ENCODE peak calls at places on chromosome 18, in nine cellular contexts. T is GM23248, B is endothelial cell of umbilical vein, M is GM23338, F is PC-3, Y is fibroblast of lung, I is thoracic aorta, H is left lung, W is right cardiac atrium. R is an unnamed sample. For H3K4me1, the result is how much of the 10 kb centered on the place peaks cover.

GRCh38 chr18:55142413-55142812 is 183.2 kb upstream of the CCDC68 start:
- DNase-seq in T (peak), B (no peak), M (no peak), F (no peak), Y (peak), I (no peak), H (no peak), W (no peak), R (no peak)

GRCh38 chr18:49008716-49009115 is 58.0 kb upstream of the SMAD7 start:
- DNase-seq in T (no peak), B (no peak), M (no peak), F (no peak), Y (no peak), I (no peak), H (peak), W (peak), R (no peak)

GRCh38 chr18:5057348-5058012 is 139.6 kb downstream of the AKAIN1 start:
- DNase-seq in T (peak), B (peak), M (peak), F (peak), Y (peak), I (no peak), H (no peak), W (peak), R (peak)

GRCh38 chr18:26863122-26863879 is 2.2 kb downstream of the AQP4 start:
- DNase-seq in T (peak), B (no peak), M (peak), F (peak), Y (no peak), I (no peak), H (peak), W (peak), R (no peak)

GRCh38 chr18:3524706-3525105 is 74.7 kb downstream of the TGIF1 start:
- DNase-seq in T (no peak), B (no peak), M (no peak), F (no peak), Y (no peak), I (no peak), H (no peak), W (no peak), R (no peak)

GRCh38 chr18:49178736-49179135 is 228.0 kb upstream of the SMAD7 start:
- DNase-seq in T (peak), B (peak), M (peak), F (peak), Y (no peak), I (no peak), H (no peak), W (no peak), R (no peak)

GRCh38 chr18:44973282-44973681 is 292.6 kb downstream of the SETBP1 start:
- DNase-seq in T (no peak), B (peak), M (peak), F (no peak), Y (no peak), I (no peak), H (no peak), W (no peak), R (no peak)

GRCh38 chr18:44729631-44730101 is 49.0 kb downstream of the SETBP1 start:
- DNase-seq in T (peak), B (no peak), M (no peak), F (no peak), Y (peak), I (no peak), H (no peak), W (no peak), R (peak)

GRCh38 chr18:26429535-26429934 is 118.8 kb downstream of the KCTD1 start:
- DNase-seq in T (peak), B (no peak), M (peak), F (peak), Y (peak), I (no peak), H (no peak), W (no peak), R (no peak)

GRCh38 chr18:2878656-2879330 is 32.0 kb downstream of the EMILIN2 start:
- DNase-seq in T (no peak), B (no peak), M (no peak), F (no peak), Y (no peak), I (no peak), H (no peak), W (no peak), R (no peak)

GRCh38 chr18:52588916-52589315 is 248.9 kb downstream of the DCC start:
- DNase-seq in T (no peak), B (no peak), M (no peak), F (no peak), Y (peak), I (no peak), H (no peak), W (no peak), R (no peak)

GRCh38 chr18:13813271-13813849 is 10.6 kb upstream of the MC5R start:
- DNase-seq in T (peak), B (peak), M (peak), F (peak), Y (peak), I (no peak), H (no peak), W (peak), R (peak)

GRCh38 chr18:31616586-31616985 is 24.9 kb downstream of the TTR start:
- DNase-seq in T (no peak), B (no peak), M (no peak), F (no peak), Y (no peak), I (no peak), H (no peak), W (no peak), R (no peak)

GRCh38 chr18:50817898-50818250 is 1.9 kb downstream of the MRO start:
- DNase-seq in T (peak), B (no peak), M (no peak), F (no peak), Y (peak), I (no peak), H (no peak), W (no peak), R (no peak)

GRCh38 chr18:8635087-8635486 is 25.9 kb downstream of the RAB12 start:
- DNase-seq in T (peak), B (peak), M (no peak), F (no peak), Y (peak), I (no peak), H (no peak), W (no peak), R (no peak)

GRCh38 chr18:78974115-78974740 is 5.4 kb upstream of the SALL3 start:
- DNase-seq in T (no peak), B (no peak), M (peak), F (no peak), Y (no peak), I (no peak), H (peak), W (no peak), R (no peak)

GRCh38 chr18:47719096-47719780 is 211.2 kb downstream of the SMAD2 start:
- DNase-seq in T (no peak), B (no peak), M (peak), F (no peak), Y (no peak), I (no peak), H (no peak), W (no peak), R (no peak)

GRCh38 chr18:6836331-6836730 is 106.8 kb downstream of the ARHGAP28 start:
- DNase-seq in T (no peak), B (no peak), M (no peak), F (peak), Y (no peak), I (no peak), H (no peak), W (no peak), R (no peak)

GRCh38 chr18:6842081-6842480 is 112.6 kb downstream of the ARHGAP28 start:
- DNase-seq in T (no peak), B (no peak), M (no peak), F (no peak), Y (no peak), I (no peak), H (no peak), W (no peak), R (no peak)

GRCh38 chr18:6843308-6843707 is 113.8 kb downstream of the ARHGAP28 start:
- DNase-seq in T (no peak), B (no peak), M (no peak), F (no peak), Y (no peak), I (no peak), H (no peak), W (no peak), R (no peak)

GRCh38 chr18:6835345-6835744 is 105.8 kb downstream of the ARHGAP28 start:
- DNase-seq in T (no peak), B (no peak), M (no peak), F (peak), Y (no peak), I (no peak), H (no peak), W (no peak), R (no peak)

DNA sequence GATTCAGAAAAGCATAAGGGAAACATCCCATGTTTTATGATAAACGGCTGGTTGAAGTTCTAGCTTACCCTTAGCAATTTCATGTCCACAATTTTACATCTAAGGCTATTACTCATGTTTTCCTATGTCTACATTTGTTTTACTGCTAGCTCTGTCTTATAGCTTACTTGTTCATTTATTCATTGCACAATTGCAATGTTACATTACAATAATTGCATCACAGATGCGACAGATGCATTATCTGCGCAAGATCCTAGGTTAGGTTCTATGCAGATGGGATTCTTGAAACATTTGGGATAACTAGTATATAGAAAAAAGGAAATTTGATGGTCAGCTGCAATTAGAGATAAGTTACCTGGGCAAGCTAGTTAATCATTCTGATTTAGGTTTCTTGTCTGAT is 108.4 kb downstream of the ARHGAP28 start:
- DNase-seq in T (no peak), B (no peak), M (no peak), F (no peak), Y (no peak), I (no peak), H (no peak), W (no peak), R (no peak)
- H3K4me1 ChIP-seq in T (under half), B (under half), M (under half), F (under half), Y (under half), I (under half), H (under half), W (under half), R (under half)

DNA sequence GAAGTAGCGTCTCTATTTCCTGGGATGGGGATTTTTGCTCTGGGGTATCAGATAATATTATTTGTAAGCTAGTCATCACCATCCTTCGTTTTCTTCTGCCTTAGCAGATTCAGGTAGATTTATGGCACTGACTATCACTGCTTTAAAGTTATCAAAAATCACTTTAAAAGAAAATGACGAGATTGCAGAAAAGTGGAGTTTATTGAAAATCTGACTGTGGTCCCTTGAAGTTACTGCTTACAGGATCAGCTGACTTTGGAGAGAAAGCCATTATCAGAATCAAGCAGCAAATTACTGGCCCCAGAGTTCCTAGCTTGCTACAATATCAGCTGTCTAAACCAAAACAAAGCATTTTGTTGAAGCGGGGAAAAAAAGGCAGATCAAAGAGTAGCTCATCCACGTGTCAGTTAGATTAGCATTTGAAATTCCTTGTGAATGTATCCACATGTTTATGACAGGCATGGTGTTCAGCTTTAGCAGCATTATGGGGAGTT is 18.5 kb downstream of the MBP start:
- DNase-seq in T (no peak), B (no peak), M (no peak), F (no peak), Y (no peak), I (no peak), H (no peak), W (no peak), R (no peak)
- H3K4me3 ChIP-seq in T (peak), B (no peak), M (no peak), F (no peak), Y (no peak), I (no peak), H (peak), W (no peak), R (no peak)

DNA sequence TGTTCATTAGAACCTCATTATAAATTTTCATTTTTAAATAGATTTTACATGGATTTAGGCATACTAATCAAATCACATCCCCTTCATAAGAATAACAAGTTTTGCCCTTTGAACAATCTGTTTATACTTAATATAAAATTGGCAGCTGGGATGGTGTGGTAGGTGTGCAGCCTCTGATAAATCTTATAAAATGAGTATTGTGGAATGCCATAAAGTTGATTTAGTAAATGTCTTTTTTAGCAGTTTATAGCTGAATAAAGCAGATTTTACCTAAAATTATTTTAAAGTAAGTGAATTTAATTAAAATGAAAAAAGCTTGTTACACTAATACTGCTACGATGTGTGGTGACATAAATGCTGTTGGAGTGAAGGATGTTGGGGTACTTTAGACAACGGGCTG is 35.5 kb downstream of the VAPA start:
- DNase-seq in T (no peak), B (no peak), M (no peak), F (no peak), Y (no peak), I (no peak), H (no peak), W (no peak), R (no peak)
- H3K27ac ChIP-seq in T (no peak), B (no peak), M (no peak), F (no peak), Y (no peak), I (no peak), H (peak), W (no peak), R (no peak)

GRCh38 chr18:23964282-23965238 is 50.0 kb upstream of the TTC39C start:
- DNase-seq in T (no peak), B (no peak), M (peak), F (no peak), Y (no peak), I (no peak), H (no peak), W (no peak), R (peak)
- H3K4me1 ChIP-seq in T (under half), B (under half), M (under half), F (under half), Y (under half), I (under half), H (under half), W (under half), R (half or more)

DNA sequence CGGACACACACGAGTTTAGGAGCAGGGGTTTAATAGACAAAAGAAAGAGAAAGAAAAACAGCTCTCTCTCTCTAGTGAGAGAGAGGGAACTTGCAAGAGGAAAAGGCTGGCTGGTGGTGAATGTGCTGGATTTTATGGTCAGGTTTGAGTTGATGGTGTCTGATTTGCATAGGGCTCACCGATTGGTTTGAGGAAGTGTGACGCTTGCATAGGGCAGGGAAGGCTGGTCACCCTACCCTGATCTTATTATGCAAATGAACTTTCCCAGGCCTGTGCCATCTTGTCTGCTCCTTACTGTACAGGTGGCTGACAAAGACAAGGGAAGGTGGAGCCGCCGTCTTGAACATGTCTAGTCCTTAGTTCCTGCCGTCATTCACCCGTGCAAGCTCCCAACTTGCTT is 408.9 kb downstream of the RIT2 start:
- DNase-seq in T (no peak), B (no peak), M (peak), F (no peak), Y (peak), I (no peak), H (peak), W (no peak), R (no peak)
- H3K4me3 ChIP-seq in T (no peak), B (no peak), M (no peak), F (no peak), Y (no peak), I (no peak), H (no peak), W (no peak), R (no peak)